ENCODE peak calls at places on chromosome 12, in nine cellular contexts. O is T-helper 22 cell; U is mesendoderm; B is NCI-H510A treated with DMSO at 0.1 percent for 48 hours; C is effector memory CD4-positive, alpha-beta T cell; T is Daoy; J is fibroblast of mammary gland; D is AG09309; R is left kidney. N is an unnamed sample.

GRCh38 chr12:15168279-15168678 is 52.9 kb downstream of the RERG start:
- DNase-seq in O (no peak), U (no peak), B (no peak), C (no peak), T (no peak), J (no peak), D (no peak), R (no peak), N (no peak)

GRCh38 chr12:15563683-15564082 is 225.5 kb downstream of the EPS8 start:
- DNase-seq in O (no peak), U (no peak), B (no peak), C (no peak), T (peak), J (peak), D (peak), R (no peak), N (no peak)

GRCh38 chr12:1122803-1123202 is 131.8 kb downstream of the ERC1 start:
- DNase-seq in O (peak), U (peak), B (no peak), C (peak), T (no peak), J (no peak), D (no peak), R (peak), N (peak)

GRCh38 chr12:122174155-122174845 is at the start of gene IL31:
- DNase-seq in O (no peak), U (no peak), B (no peak), C (no peak), T (no peak), J (no peak), D (no peak), R (no peak), N (no peak)

GRCh38 chr12:2794736-2795289 is at the start of gene FKBP4:
- DNase-seq in O (peak), U (peak), B (peak), C (peak), T (peak), J (peak), D (peak), R (peak), N (peak)

GRCh38 chr12:113757223-113758002 is 208.7 kb downstream of the RBM19 start:
- DNase-seq in O (no peak), U (peak), B (peak), C (no peak), T (peak), J (no peak), D (no peak), R (peak), N (no peak)

GRCh38 chr12:4169959-4170358 is 103.6 kb upstream of the CCND2 start:
- DNase-seq in O (no peak), U (no peak), B (no peak), C (no peak), T (no peak), J (no peak), D (no peak), R (no peak), N (no peak)

GRCh38 chr12:19757317-19757877 is 318.1 kb downstream of the AEBP2 start:
- DNase-seq in O (no peak), U (peak), B (peak), C (no peak), T (peak), J (peak), D (no peak), R (peak), N (peak)

GRCh38 chr12:69502342-69503081 is 32.3 kb downstream of the FRS2 start:
- DNase-seq in O (no peak), U (no peak), B (no peak), C (no peak), T (peak), J (peak), D (no peak), R (no peak), N (no peak)

GRCh38 chr12:80187660-80188090 is 88.3 kb downstream of the OTOGL start:
- DNase-seq in O (no peak), U (peak), B (peak), C (no peak), T (peak), J (peak), D (no peak), R (peak), N (no peak)

GRCh38 chr12:96444403-96444802 is 44.2 kb upstream of the CDK17 start:
- DNase-seq in O (no peak), U (no peak), B (no peak), C (no peak), T (no peak), J (no peak), D (no peak), R (no peak), N (no peak)

N was measured in T-helper 1 cell.